ENCODE peak calls at places on chromosomes 13 and 19, in ten cellular contexts. K, N, L, T, A, I, M, R, V and B are unnamed samples. For H3K4me1, the result is how much of the 10 kb centered on the place peaks cover.

GRCh38 chr13:72125561-72125960 is 258.6 kb upstream of the DACH1 start:
- DNase-seq in K (no peak), N (no peak), L (no peak), T (no peak), A (no peak), I (no peak), M (no peak), R (no peak), V (no peak), B (no peak)

GRCh38 chr19:42420055-42420544 is 7.1 kb downstream of the LIPE start:
- DNase-seq in K (peak), N (peak), L (peak), T (peak), A (peak), I (peak), M (peak), R (peak), V (peak), B (peak)

GRCh38 chr19:12200020-12200419 is 37.1 kb downstream of the ZNF136 start:
- DNase-seq in K (no peak), N (no peak), L (no peak), T (no peak), A (no peak), I (no peak), M (no peak), R (no peak), V (no peak), B (no peak)

GRCh38 chr19:6068711-6069110 is 41.6 kb downstream of the RFX2 start:
- DNase-seq in K (no peak), N (peak), L (no peak), T (no peak), A (no peak), I (peak), M (no peak), R (no peak), V (no peak), B (no peak)

GRCh38 chr19:46192990-46193650 is 36.4 kb upstream of the IGFL1 start:
- DNase-seq in K (no peak), N (peak), L (peak), T (peak), A (no peak), I (no peak), M (no peak), R (no peak), V (no peak), B (peak)

GRCh38 chr13:27959976-27960361 is 9.1 kb downstream of the CDX2 start:
- DNase-seq in K (no peak), N (no peak), L (no peak), T (no peak), A (no peak), I (no peak), M (no peak), R (no peak), V (no peak), B (no peak)

GRCh38 chr19:30154410-30154809 is 212.4 kb downstream of the URI1 start:
- DNase-seq in K (no peak), N (no peak), L (no peak), T (no peak), A (no peak), I (no peak), M (no peak), R (no peak), V (no peak), B (no peak)

GRCh38 chr19:4913996-4914735 is 4.9 kb downstream of the UHRF1 start:
- DNase-seq in K (no peak), N (no peak), L (no peak), T (no peak), A (no peak), I (no peak), M (no peak), R (no peak), V (no peak), B (no peak)

GRCh38 chr19:11414544-11414943 is 4.6 kb downstream of the RGL3 start:
- DNase-seq in K (no peak), N (no peak), L (no peak), T (peak), A (no peak), I (no peak), M (no peak), R (no peak), V (no peak), B (no peak)

GRCh38 chr19:11421607-11422098 is 2.5 kb upstream of the RGL3 start:
- DNase-seq in K (peak), N (peak), L (no peak), T (peak), A (peak), I (peak), M (peak), R (no peak), V (peak), B (peak)

GRCh38 chr19:3625996-3626472 is 556 bp downstream of the CACTIN start:
- DNase-seq in K (no peak), N (no peak), L (no peak), T (peak), A (no peak), I (no peak), M (no peak), R (no peak), V (peak), B (no peak)

GRCh38 chr13:107329991-107330390 is 762.1 kb upstream of the ARGLU1 start:
- DNase-seq in K (no peak), N (no peak), L (no peak), T (no peak), A (no peak), I (no peak), M (no peak), R (no peak), V (no peak), B (no peak)

GRCh38 chr19:5196832-5197231 is 143.8 kb downstream of the PTPRS start:
- DNase-seq in K (no peak), N (no peak), L (no peak), T (no peak), A (no peak), I (no peak), M (no peak), R (no peak), V (no peak), B (no peak)

GRCh38 chr13:99656843-99657506 is 155.7 kb downstream of the TM9SF2 start:
- DNase-seq in K (no peak), N (peak), L (no peak), T (no peak), A (no peak), I (no peak), M (no peak), R (no peak), V (peak), B (no peak)

GRCh38 chr19:51796195-51796679 is 1.3 kb downstream of the FPR3 start:
- DNase-seq in K (no peak), N (no peak), L (no peak), T (peak), A (no peak), I (no peak), M (no peak), R (no peak), V (no peak), B (no peak)

GRCh38 chr13:60756306-60756705 is 359.3 kb downstream of the TDRD3 start:
- DNase-seq in K (no peak), N (no peak), L (no peak), T (no peak), A (peak), I (no peak), M (no peak), R (no peak), V (peak), B (no peak)

GRCh38 chr19:1250374-1251232 is 2.2 kb downstream of the MIDN start:
- DNase-seq in K (peak), N (peak), L (no peak), T (peak), A (peak), I (peak), M (peak), R (no peak), V (peak), B (peak)

GRCh38 chr13:80242728-80243427 is 98.0 kb downstream of the SPRY2 start:
- DNase-seq in K (no peak), N (no peak), L (no peak), T (no peak), A (no peak), I (no peak), M (no peak), R (no peak), V (no peak), B (no peak)

GRCh38 chr19:46571495-46571894 is 29.6 kb upstream of the CALM3 start:
- DNase-seq in K (no peak), N (no peak), L (peak), T (peak), A (no peak), I (no peak), M (peak), R (peak), V (peak), B (peak)

GRCh38 chr19:10352764-10353671 is 13.6 kb upstream of the ICAM3 start:
- DNase-seq in K (peak), N (peak), L (no peak), T (peak), A (peak), I (peak), M (no peak), R (no peak), V (peak), B (peak)

GRCh38 chr13:26050568-26051230 is 1.1 kb downstream of the SHISA2 start:
- DNase-seq in K (peak), N (no peak), L (no peak), T (no peak), A (peak), I (no peak), M (no peak), R (no peak), V (peak), B (no peak)

GRCh38 chr19:11190501-11190900 is 6.8 kb downstream of the KANK2 start:
- DNase-seq in K (no peak), N (no peak), L (no peak), T (no peak), A (no peak), I (no peak), M (peak), R (no peak), V (no peak), B (no peak)

GRCh38 chr13:114148521-114148855 is 16.1 kb upstream of the RASA3 start:
- DNase-seq in K (peak), N (peak), L (no peak), T (no peak), A (no peak), I (no peak), M (no peak), R (no peak), V (no peak), B (no peak)

GRCh38 chr19:21843081-21843480 is 7.1 kb upstream of the ZNF43 start:
- DNase-seq in K (no peak), N (no peak), L (no peak), T (no peak), A (no peak), I (no peak), M (no peak), R (no peak), V (no peak), B (no peak)

GRCh38 chr19:40521276-40521675 is 54.5 kb downstream of the SPTBN4 start:
- DNase-seq in K (no peak), N (no peak), L (no peak), T (no peak), A (no peak), I (no peak), M (peak), R (no peak), V (no peak), B (no peak)

GRCh38 chr13:51534075-51534817 is 50.0 kb upstream of the WDFY2 start:
- DNase-seq in K (no peak), N (no peak), L (no peak), T (no peak), A (no peak), I (no peak), M (no peak), R (no peak), V (no peak), B (no peak)

GRCh38 chr13:109126973-109127615 is 497.7 kb downstream of the MYO16 start:
- DNase-seq in K (no peak), N (no peak), L (no peak), T (no peak), A (no peak), I (no peak), M (no peak), R (no peak), V (peak), B (no peak)

GRCh38 chr13:32116210-32116609 is 84.6 kb downstream of the FRY start:
- DNase-seq in K (no peak), N (no peak), L (no peak), T (no peak), A (no peak), I (no peak), M (no peak), R (no peak), V (no peak), B (no peak)

GRCh38 chr19:8071912-8072311 is 19.4 kb downstream of the CCL25 start:
- DNase-seq in K (no peak), N (no peak), L (no peak), T (no peak), A (no peak), I (no peak), M (no peak), R (no peak), V (no peak), B (no peak)
- H3K4me1 ChIP-seq in K (under half), N (under half), L (under half), T (under half), A (under half), I (under half), M (under half), R (under half), V (under half), B (under half)

DNA sequence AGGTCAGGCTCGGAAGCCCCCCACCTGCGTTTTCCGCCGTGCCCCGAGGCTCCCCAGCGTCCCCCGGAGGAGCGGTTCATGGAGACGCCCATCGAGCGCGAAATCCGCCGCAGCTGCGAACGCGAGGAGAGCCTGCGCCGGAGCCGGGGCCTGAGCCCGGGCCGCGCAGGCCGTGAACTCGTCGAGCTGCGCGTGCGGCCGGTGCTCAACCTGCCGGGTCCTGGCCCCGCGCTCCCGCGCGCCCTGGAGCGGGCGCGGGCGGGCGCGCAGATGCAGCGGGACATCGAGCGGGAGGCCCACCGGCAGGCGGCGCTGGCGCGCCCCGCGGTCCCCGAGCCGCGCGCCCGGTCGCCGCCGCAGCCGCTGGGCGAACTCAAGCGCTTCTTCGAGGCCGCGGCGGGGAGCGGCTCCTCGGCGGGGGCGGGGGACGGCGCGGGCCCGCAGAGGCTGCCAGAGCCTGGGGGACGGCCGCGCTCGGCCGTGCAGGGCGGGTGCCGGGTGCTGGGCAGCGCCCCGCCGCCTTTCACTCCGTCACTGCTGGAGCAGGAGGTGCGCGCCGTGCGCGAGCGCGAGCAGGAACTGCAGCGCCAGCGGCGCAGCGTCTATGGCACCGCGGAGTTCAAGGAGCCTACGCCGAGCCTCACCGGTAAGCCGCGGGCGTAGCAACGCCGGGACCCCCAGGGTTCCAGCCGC is 792 bp downstream of the MISP3 start:
- DNase-seq in K (peak), N (peak), L (no peak), T (peak), A (peak), I (peak), M (peak), R (no peak), V (peak), B (peak)
- TF ChIP-seq CTCF in K (peak), N (no peak), L (peak), T (peak), A (peak), I (peak), M (no peak), R (peak), V (peak), B (peak)

GRCh38 chr19:47663911-47664771 is 49.1 kb upstream of the EHD2 start:
- DNase-seq in K (peak), N (peak), L (peak), T (peak), A (peak), I (peak), M (no peak), R (no peak), V (no peak), B (peak)

GRCh38 chr19:47661161-47661560 is 52.1 kb upstream of the EHD2 start:
- DNase-seq in K (no peak), N (no peak), L (no peak), T (no peak), A (no peak), I (no peak), M (no peak), R (no peak), V (no peak), B (no peak)

GRCh38 chr19:47660435-47660832 is 51.5 kb downstream of the BICRA start:
- DNase-seq in K (no peak), N (peak), L (no peak), T (no peak), A (no peak), I (no peak), M (no peak), R (peak), V (no peak), B (peak)

GRCh38 chr19:47661571-47661970 is 51.7 kb upstream of the EHD2 start:
- DNase-seq in K (no peak), N (no peak), L (no peak), T (no peak), A (no peak), I (no peak), M (no peak), R (no peak), V (no peak), B (no peak)

DNA sequence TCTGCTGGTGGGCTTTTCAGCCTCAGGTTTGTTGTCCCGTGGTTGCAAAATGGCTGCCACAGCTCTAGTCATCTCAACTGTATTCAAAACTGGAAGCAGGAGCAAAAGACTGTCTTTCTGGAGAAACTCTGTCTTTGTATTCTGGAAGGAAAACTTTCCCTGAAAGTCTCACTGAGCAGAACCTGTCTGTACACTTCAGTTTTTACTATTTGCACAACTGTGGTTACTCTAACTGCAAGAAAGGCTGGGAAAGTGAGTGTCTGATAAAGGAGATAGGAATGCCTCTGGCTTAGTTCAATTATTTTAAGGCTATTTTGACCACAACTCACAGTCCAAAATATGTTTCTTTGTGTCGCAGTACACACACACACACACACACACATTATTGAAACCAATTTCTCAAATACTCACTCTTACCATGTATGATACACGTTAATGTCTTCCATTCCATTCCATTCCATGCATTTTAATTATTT is 49.7 kb upstream of the EHD2 start:
- DNase-seq in K (no peak), N (no peak), L (no peak), T (no peak), A (no peak), I (no peak), M (no peak), R (no peak), V (no peak), B (no peak)
- H3K4me1 ChIP-seq in K (under half), N (under half), L (half or more), T (under half), A (under half), I (under half), M (under half), R (under half), V (under half), B (half or more)

GRCh38 chr13:19150712-19151228 is 30.9 kb downstream of the TUBA3C start:
- DNase-seq in K (no peak), N (no peak), L (no peak), T (no peak), A (peak), I (no peak), M (no peak), R (no peak), V (no peak), B (no peak)
- TF ChIP-seq CTCF in K (no peak), N (no peak), L (no peak), T (no peak), A (no peak), I (no peak), M (no peak), R (no peak), V (no peak), B (no peak)

GRCh38 chr13:48491423-48492122 is 41.3 kb downstream of the RCBTB2 start:
- DNase-seq in K (no peak), N (no peak), L (no peak), T (no peak), A (no peak), I (no peak), M (no peak), R (no peak), V (no peak), B (no peak)
- H3K4me1 ChIP-seq in K (under half), N (under half), L (under half), T (under half), A (under half), I (under half), M (half or more), R (under half), V (under half), B (under half)

GRCh38 chr19:45154064-45154827 is 6.5 kb downstream of the NKPD1 start:
- DNase-seq in K (no peak), N (no peak), L (no peak), T (peak), A (peak), I (peak), M (no peak), R (peak), V (no peak), B (peak)
- TF ChIP-seq CTCF in K (no peak), N (no peak), L (no peak), T (no peak), A (no peak), I (no peak), M (no peak), R (no peak), V (no peak), B (no peak)

GRCh38 chr13:110251227-110251791 is 55.6 kb downstream of the COL4A1 start:
- DNase-seq in K (peak), N (peak), L (no peak), T (no peak), A (peak), I (no peak), M (no peak), R (no peak), V (no peak), B (no peak)
- H3K4me1 ChIP-seq in K (under half), N (under half), L (under half), T (under half), A (under half), I (under half), M (under half), R (under half), V (under half), B (under half)

DNA sequence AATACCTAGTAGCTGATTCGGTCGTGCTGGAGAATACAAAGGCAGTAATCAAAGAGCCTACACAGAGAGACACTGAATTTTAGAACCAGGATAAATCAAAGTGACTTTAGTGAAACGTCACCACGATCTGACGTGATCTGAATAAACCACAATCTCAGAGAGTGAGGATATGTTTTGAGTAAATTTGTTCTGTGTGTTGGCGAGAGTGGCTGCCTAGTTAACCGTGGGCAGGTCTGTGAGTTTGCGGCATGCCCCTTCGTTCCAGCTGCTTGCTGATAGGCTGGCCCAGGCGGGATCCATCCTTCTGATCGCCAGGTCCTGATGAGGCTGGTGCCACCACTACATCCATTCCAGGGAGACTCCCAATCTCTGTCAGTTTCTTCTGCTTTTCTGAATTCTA is 40.4 kb downstream of the LRCH1 start:
- DNase-seq in K (no peak), N (no peak), L (no peak), T (no peak), A (no peak), I (no peak), M (peak), R (no peak), V (no peak), B (no peak)
- TF ChIP-seq CTCF in K (no peak), N (no peak), L (no peak), T (no peak), A (no peak), I (no peak), M (no peak), R (no peak), V (no peak), B (no peak)

GRCh38 chr13:87671824-87672603 is 843 bp downstream of the SLITRK5 start:
- DNase-seq in K (peak), N (no peak), L (no peak), T (no peak), A (no peak), I (no peak), M (peak), R (no peak), V (peak), B (no peak)

GRCh38 chr13:87667686-87668085 is 3.5 kb upstream of the SLITRK5 start:
- DNase-seq in K (no peak), N (no peak), L (no peak), T (no peak), A (no peak), I (no peak), M (no peak), R (no peak), V (no peak), B (no peak)

GRCh38 chr13:87671031-87671823 is at the start of gene SLITRK5:
- DNase-seq in K (peak), N (peak), L (peak), T (no peak), A (peak), I (peak), M (peak), R (no peak), V (peak), B (peak)

GRCh38 chr13:87666826-87667225 is 4.3 kb upstream of the SLITRK5 start:
- DNase-seq in K (no peak), N (no peak), L (no peak), T (no peak), A (no peak), I (no peak), M (no peak), R (no peak), V (no peak), B (no peak)

GRCh38 chr13:87669379-87669978 is 1.7 kb upstream of the SLITRK5 start:
- DNase-seq in K (no peak), N (no peak), L (no peak), T (no peak), A (no peak), I (no peak), M (peak), R (no peak), V (peak), B (peak)
- H3K4me1 ChIP-seq in K (under half), N (under half), L (under half), T (under half), A (under half), I (under half), M (under half), R (under half), V (under half), B (under half)